ENCODE peak calls at places on chromosomes 5 and 9, in five cellular contexts. F is right lobe of liver; R is CD8-positive, alpha-beta T cell; K is fibroblast of villous mesenchyme; O is cardiac fibroblast. I is an unnamed sample.

GRCh38 chr5:120405923-120406322 is 58.2 kb upstream of the PRR16 start:
- DNase-seq in F (no peak), R (no peak), K (peak), O (peak), I (peak)

GRCh38 chr5:55037046-55037771 is 13.2 kb downstream of the GZMK start:
- DNase-seq in F (no peak), R (peak), K (no peak), O (no peak), I (no peak)

GRCh38 chr5:126614189-126614588 is 13.4 kb downstream of the PHAX start:
- DNase-seq in F (no peak), R (no peak), K (no peak), O (no peak), I (no peak)

GRCh38 chr5:134552301-134552700 is 26.8 kb downstream of the JADE2 start:
- DNase-seq in F (no peak), R (no peak), K (peak), O (peak), I (peak)

GRCh38 chr9:81825831-81826540 is 102.2 kb upstream of the SPATA31D4 start:
- DNase-seq in F (no peak), R (no peak), K (no peak), O (no peak), I (no peak)

GRCh38 chr9:3732077-3733038 is 206.6 kb upstream of the RFX3 start:
- DNase-seq in F (no peak), R (peak), K (peak), O (peak), I (peak)

GRCh38 chr9:14424323-14424722 is 110.4 kb upstream of the NFIB start:
- DNase-seq in F (no peak), R (no peak), K (no peak), O (no peak), I (no peak)

GRCh38 chr5:58544926-58545325 is 37.9 kb upstream of the RAB3C start:
- DNase-seq in F (no peak), R (no peak), K (no peak), O (no peak), I (no peak)

GRCh38 chr9:126612813-126613641 is 701 bp upstream of the LMX1B start:
- DNase-seq in F (peak), R (no peak), K (no peak), O (no peak), I (no peak)

GRCh38 chr5:8720476-8720875 is 825.4 kb downstream of the SEMA5A start:
- DNase-seq in F (no peak), R (no peak), K (no peak), O (peak), I (peak)

GRCh38 chr5:134100283-134101011 is 14.0 kb upstream of the TCF7 start:
- DNase-seq in F (no peak), R (peak), K (peak), O (peak), I (peak)

GRCh38 chr5:67842806-67843205 is 372.8 kb upstream of the PIK3R1 start:
- DNase-seq in F (no peak), R (no peak), K (peak), O (peak), I (no peak)

GRCh38 chr9:76355886-76356285 is 38.3 kb downstream of the RFK start:
- DNase-seq in F (no peak), R (no peak), K (no peak), O (no peak), I (no peak)

GRCh38 chr9:137772281-137772873 is 105.2 kb upstream of the CACNA1B start:
- DNase-seq in F (no peak), R (no peak), K (no peak), O (no peak), I (no peak)

GRCh38 chr5:14946813-14947640 is 75.4 kb upstream of the ANKH start:
- DNase-seq in F (no peak), R (peak), K (no peak), O (peak), I (no peak)

GRCh38 chr5:118637947-118638670 is 350.2 kb downstream of the DTWD2 start:
- DNase-seq in F (no peak), R (no peak), K (no peak), O (no peak), I (no peak)

GRCh38 chr5:178281321-178281720 is 48.7 kb upstream of the PHYKPL start:
- DNase-seq in F (peak), R (no peak), K (no peak), O (no peak), I (no peak)

GRCh38 chr9:114140401-114140800 is 14.9 kb upstream of the COL27A1 start:
- DNase-seq in F (no peak), R (no peak), K (no peak), O (no peak), I (no peak)

GRCh38 chr5:1762878-1763547 is 36.6 kb downstream of the MRPL36 start:
- DNase-seq in F (no peak), R (no peak), K (no peak), O (no peak), I (no peak)

DNA sequence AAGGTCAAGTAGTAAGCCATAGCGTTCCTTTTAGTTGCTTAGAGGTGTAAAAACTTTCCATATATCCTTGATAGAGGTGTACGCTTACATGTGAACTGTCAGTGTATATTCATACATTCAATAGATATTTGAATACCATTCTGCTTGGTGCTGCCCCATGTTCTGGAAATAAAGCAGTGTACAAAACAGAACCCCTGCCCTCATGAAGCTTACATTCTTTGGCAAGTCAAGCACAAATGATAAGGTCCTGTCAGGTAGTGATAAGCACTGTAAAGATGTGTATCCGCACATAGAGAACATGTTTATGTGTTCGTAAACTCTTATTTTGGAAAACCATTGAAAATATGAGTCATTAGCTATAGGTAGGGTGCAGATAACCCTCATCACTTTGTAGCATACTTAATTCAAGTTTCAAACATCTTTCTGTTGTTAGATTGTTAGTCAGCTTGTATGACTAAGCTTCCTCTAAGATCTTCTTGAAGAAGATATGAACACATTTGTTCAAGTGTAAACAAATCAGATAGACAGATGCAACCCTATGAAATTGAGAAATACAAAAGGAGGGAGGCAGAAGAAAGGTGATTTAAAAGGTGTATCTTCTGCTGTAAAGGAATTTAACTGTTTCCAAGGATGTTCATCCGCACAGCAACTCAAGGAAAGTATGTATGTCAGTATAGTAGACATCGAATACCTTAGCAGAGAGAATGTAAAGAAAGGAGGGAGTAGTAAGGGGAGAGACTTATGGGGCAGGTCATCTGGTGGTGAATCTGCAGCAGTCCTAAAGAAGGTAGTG is 1.6 kb downstream of the GTF3C4 start:
- DNase-seq in F (no peak), R (no peak), K (peak), O (no peak), I (no peak)
- H3K4me3 ChIP-seq in F (peak), R (peak), K (peak), O (peak), I (peak)

GRCh38 chr5:101163088-101163487 is 260.0 kb upstream of the ST8SIA4 start:
- DNase-seq in F (no peak), R (no peak), K (no peak), O (no peak), I (no peak)
- H3K4me3 ChIP-seq in F (no peak), R (no peak), K (no peak), O (no peak), I (no peak)

GRCh38 chr9:79858509-79858908 is 286.7 kb downstream of the TLE4 start:
- DNase-seq in F (no peak), R (no peak), K (peak), O (peak), I (no peak)
- H3K4me3 ChIP-seq in F (no peak), R (no peak), K (no peak), O (no peak), I (no peak)

GRCh38 chr9:136686534-136686793 is 793 bp downstream of the AGPAT2 start:
- DNase-seq in F (peak), R (no peak), K (no peak), O (no peak), I (no peak)

GRCh38 chr9:136688274-136689107 is 1.2 kb upstream of the AGPAT2 start:
- DNase-seq in F (peak), R (no peak), K (peak), O (no peak), I (no peak)

GRCh38 chr9:136689108-136689460 is 1.8 kb upstream of the AGPAT2 start:
- DNase-seq in F (peak), R (no peak), K (no peak), O (no peak), I (no peak)

GRCh38 chr9:136686794-136687711 is at the start of gene AGPAT2:
- DNase-seq in F (peak), R (peak), K (peak), O (peak), I (no peak)

GRCh38 chr9:136687721-136688223 is 515 bp upstream of the AGPAT2 start:
- DNase-seq in F (peak), R (no peak), K (no peak), O (no peak), I (no peak)
- H3K4me3 ChIP-seq in F (peak), R (no peak), K (peak), O (peak), I (no peak)

GRCh38 chr5:35856186-35857003 is at the start of gene IL7R:
- DNase-seq in F (no peak), R (no peak), K (peak), O (no peak), I (no peak)
- H3K4me3 ChIP-seq in F (no peak), R (peak), K (peak), O (no peak), I (no peak)

GRCh38 chr5:83476470-83476817 is 4.9 kb downstream of the VCAN start:
- DNase-seq in F (no peak), R (no peak), K (no peak), O (no peak), I (no peak)

GRCh38 chr5:83473344-83474169 is 2.0 kb downstream of the VCAN start:
- DNase-seq in F (peak), R (no peak), K (peak), O (peak), I (peak)

GRCh38 chr5:83474170-83474796 is 2.7 kb downstream of the VCAN start:
- DNase-seq in F (peak), R (no peak), K (peak), O (peak), I (peak)

GRCh38 chr5:83475540-83476469 is 4.3 kb downstream of the VCAN start:
- DNase-seq in F (no peak), R (no peak), K (peak), O (peak), I (peak)

DNA sequence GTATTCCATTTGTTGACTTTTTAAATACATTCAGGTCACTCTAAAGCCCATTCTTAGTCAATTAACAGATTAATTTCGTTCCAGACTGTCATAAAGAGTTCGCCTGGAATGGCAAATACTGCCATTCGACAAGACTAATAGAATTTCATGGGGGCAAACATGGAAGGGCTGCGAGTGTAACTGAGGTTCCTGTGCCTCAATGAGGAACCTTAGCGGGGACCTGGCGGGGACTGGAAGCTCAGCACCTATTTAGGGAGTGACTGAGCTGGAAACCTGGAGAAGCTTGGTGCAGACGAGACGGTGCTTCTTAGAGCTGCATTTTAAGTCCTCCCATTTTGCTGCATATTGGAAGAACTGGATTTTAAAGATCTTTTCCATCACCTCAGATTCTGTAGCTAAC is 3.4 kb downstream of the VCAN start:
- DNase-seq in F (no peak), R (no peak), K (no peak), O (no peak), I (no peak)
- H3K4me3 ChIP-seq in F (peak), R (no peak), K (peak), O (peak), I (peak)

DNA sequence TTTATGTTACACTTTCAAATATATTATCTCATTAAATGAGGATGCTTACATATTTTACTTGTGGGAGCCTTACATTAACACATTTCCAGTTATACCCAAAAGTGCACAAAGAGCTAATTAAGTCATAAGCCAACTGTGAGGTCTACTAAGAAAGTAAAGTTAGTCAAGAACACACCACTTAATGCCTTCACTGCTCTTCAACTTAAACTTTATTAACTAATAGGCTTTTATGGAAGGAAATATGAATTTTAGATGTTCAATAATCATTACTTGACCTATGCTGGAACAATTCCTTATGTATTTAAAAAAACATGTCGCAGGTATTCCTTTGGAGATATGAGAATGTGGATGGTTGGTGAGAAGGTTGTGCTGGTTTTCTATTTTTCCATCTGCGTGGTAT is 3.4 kb downstream of the ST8SIA4 start:
- DNase-seq in F (no peak), R (no peak), K (no peak), O (no peak), I (no peak)
- H3K4me3 ChIP-seq in F (no peak), R (peak), K (no peak), O (no peak), I (no peak)

I was measured in skeletal muscle cell.